ENCODE peak calls at places on chromosomes 3 and 15, in ten cellular contexts. R, O, Z, M, Q, U, K, W, E and N are unnamed samples.

GRCh38 chr15:27797765-27798164 is 301.4 kb downstream of the OCA2 start:
- DNase-seq in R (no peak), O (no peak), Z (no peak), M (no peak), Q (no peak), U (no peak), K (no peak), W (no peak), E (no peak), N (no peak)

GRCh38 chr3:33119891-33120290 is 6.1 kb downstream of the CRTAP start:
- DNase-seq in R (no peak), O (no peak), Z (no peak), M (no peak), Q (no peak), U (no peak), K (no peak), W (no peak), E (no peak), N (no peak)

GRCh38 chr3:9226326-9226725 is 23.1 kb downstream of the SRGAP3 start:
- DNase-seq in R (peak), O (no peak), Z (no peak), M (peak), Q (no peak), U (no peak), K (no peak), W (no peak), E (peak), N (no peak)

GRCh38 chr3:20772869-20773268 is 586.9 kb upstream of the SGO1 start:
- DNase-seq in R (no peak), O (no peak), Z (no peak), M (no peak), Q (no peak), U (no peak), K (no peak), W (no peak), E (no peak), N (no peak)

GRCh38 chr3:131804565-131805133 is 230.2 kb downstream of the CPNE4 start:
- DNase-seq in R (peak), O (no peak), Z (no peak), M (no peak), Q (peak), U (no peak), K (no peak), W (no peak), E (no peak), N (no peak)

GRCh38 chr15:49036650-49037545 is 9.3 kb downstream of the SECISBP2L start:
- DNase-seq in R (peak), O (peak), Z (no peak), M (no peak), Q (no peak), U (no peak), K (no peak), W (no peak), E (peak), N (no peak)

GRCh38 chr15:98724495-98724894 is 76.2 kb downstream of the IGF1R start:
- DNase-seq in R (no peak), O (no peak), Z (no peak), M (no peak), Q (no peak), U (no peak), K (no peak), W (no peak), E (no peak), N (no peak)

GRCh38 chr3:188594137-188594536 is 440.2 kb downstream of the LPP start:
- DNase-seq in R (peak), O (peak), Z (no peak), M (peak), Q (no peak), U (no peak), K (no peak), W (no peak), E (peak), N (no peak)

GRCh38 chr15:34682673-34683072 is 72.1 kb downstream of the GJD2 start:
- DNase-seq in R (no peak), O (peak), Z (no peak), M (no peak), Q (no peak), U (no peak), K (no peak), W (no peak), E (peak), N (no peak)

GRCh38 chr3:189896533-189896932 is 224.2 kb downstream of the P3H2 start:
- DNase-seq in R (no peak), O (no peak), Z (no peak), M (no peak), Q (no peak), U (no peak), K (no peak), W (no peak), E (no peak), N (no peak)

GRCh38 chr3:157999246-157999645 is 107.0 kb downstream of the SHOX2 start:
- DNase-seq in R (no peak), O (no peak), Z (no peak), M (no peak), Q (no peak), U (no peak), K (no peak), W (peak), E (peak), N (no peak)

GRCh38 chr3:150737874-150738679 is 24.9 kb downstream of the SIAH2 start:
- DNase-seq in R (no peak), O (peak), Z (no peak), M (no peak), Q (no peak), U (peak), K (no peak), W (no peak), E (peak), N (no peak)

GRCh38 chr3:126678691-126679317 is 23.9 kb upstream of the TXNRD3 start:
- DNase-seq in R (no peak), O (no peak), Z (no peak), M (no peak), Q (no peak), U (no peak), K (no peak), W (no peak), E (no peak), N (no peak)

GRCh38 chr3:193620650-193621049 is 27.6 kb downstream of the OPA1 start:
- DNase-seq in R (no peak), O (peak), Z (no peak), M (peak), Q (no peak), U (no peak), K (no peak), W (no peak), E (peak), N (no peak)